ENCODE peak calls at places on chromosomes 6 and 20, in seven cellular contexts. A is IMR-90; P is ascending aorta; D is stimulated activated CD8-positive, alpha-beta memory T cell treated with anti-CD3 and anti-CD28 coated beads, Interleukin-7, amount 100 ng/mL, for 1 hour; G is activated T-helper 1 cell treated with Interleukin-2 at 50 U/mL for 16 hours; S is effector CD4-positive, alpha-beta T cell; C is fibroblast of mammary gland. W is an unnamed sample.
A peak's percentile ranks its signal among the peaks of the same experiment; 100 is the strongest.

GRCh38 chr6:130872250-130873095 is 45.3 kb downstream of the SMLR1 start:
- DNase-seq in D (peak; percentile 55), G (peak; percentile 45), A (peak; percentile 44), C (peak; percentile 56), P (peak; percentile 75), S (peak; percentile 71), W (no peak)

GRCh38 chr20:20712004-20712473 is 405 bp downstream of the RALGAPA2 start:
- DNase-seq in P (peak; percentile 63), S (no peak), D (no peak), G (no peak), C (no peak), A (no peak), W (no peak)

GRCh38 chr20:62772994-62773858 is 23.0 kb upstream of the MRGBP start:
- DNase-seq in S (no peak), D (no peak), G (no peak), A (peak; percentile 19), C (no peak), P (no peak), W (no peak)

GRCh38 chr6:107823047-107823557 is 1.0 kb downstream of the SCML4 start:
- DNase-seq in A (no peak), S (peak; percentile 41), P (no peak), G (no peak), D (no peak), C (no peak), W (no peak)

GRCh38 chr6:25499851-25500250 is 152.2 kb upstream of the SCGN start:
- DNase-seq in G (no peak), P (no peak), D (no peak), S (no peak), A (peak; percentile 6), C (no peak), W (no peak)

GRCh38 chr6:707576-708236 is 14.8 kb upstream of the EXOC2 start:
- DNase-seq in G (no peak), A (no peak), S (no peak), C (no peak), D (no peak), P (no peak), W (no peak)

GRCh38 chr20:4956200-4956810 is 45.0 kb downstream of the SLC23A2 start:
- DNase-seq in C (peak; percentile 75), S (no peak), D (no peak), P (no peak), A (peak; percentile 75), G (no peak), W (no peak)

GRCh38 chr6:3376888-3377535 is 79.8 kb downstream of the SLC22A23 start:
- DNase-seq in D (no peak), P (no peak), S (no peak), A (no peak), G (no peak), C (no peak), W (no peak)

GRCh38 chr6:123352279-123352678 is 284.5 kb downstream of the TRDN start:
- DNase-seq in S (no peak), P (no peak), A (no peak), D (no peak), G (no peak), C (no peak), W (no peak)

GRCh38 chr6:143179096-143179495 is 118.4 kb downstream of the AIG1 start:
- DNase-seq in D (no peak), S (no peak), P (no peak), A (no peak), G (no peak), C (no peak), W (no peak)

GRCh38 chr6:137497722-137498463 is 3.7 kb upstream of the OLIG3 start:
- DNase-seq in D (no peak), S (no peak), A (no peak), C (no peak), P (no peak), G (no peak), W (no peak)

GRCh38 chr20:49612127-49612738 is 44.3 kb upstream of the PTGIS start:
- DNase-seq in G (no peak), P (no peak), D (no peak), A (no peak), C (no peak), S (no peak), W (no peak)

GRCh38 chr6:87700351-87700728 is 1.7 kb downstream of the AKIRIN2 start:
- DNase-seq in S (no peak), C (no peak), A (no peak), G (no peak), P (no peak), D (no peak), W (no peak)

GRCh38 chr6:114140416-114140815 is 169.5 kb upstream of the HDAC2 start:
- DNase-seq in D (no peak), A (peak; percentile 13), C (peak; percentile 34), S (no peak), G (no peak), P (no peak), W (no peak)

GRCh38 chr6:156827382-156827781 is 50.2 kb downstream of the ARID1B start:
- DNase-seq in C (peak; percentile 92), S (no peak), G (no peak), P (no peak), A (no peak), D (no peak), W (no peak)

GRCh38 chr6:51001399-51001798 is 182.7 kb downstream of the TFAP2B start:
- DNase-seq in D (no peak), P (no peak), A (no peak), G (no peak), S (no peak), C (no peak), W (no peak)

GRCh38 chr20:32236048-32236533 is 28.4 kb downstream of the POFUT1 start:
- DNase-seq in P (no peak), G (no peak), A (no peak), D (no peak), S (no peak), C (no peak), W (no peak)

GRCh38 chr6:42419490-42420280 is 32.0 kb downstream of the TRERF1 start:
- DNase-seq in A (no peak), D (no peak), C (no peak), S (no peak), G (no peak), P (no peak), W (no peak)

GRCh38 chr6:4397307-4397706 is 261.9 kb upstream of the ECI2 start:
- DNase-seq in S (no peak), D (no peak), A (no peak), C (no peak), G (no peak), P (no peak), W (no peak)

GRCh38 chr6:147400968-147401367 is 107.5 kb upstream of the SAMD5 start:
- DNase-seq in G (no peak), D (no peak), A (no peak), C (no peak), S (no peak), P (no peak), W (no peak)

GRCh38 chr20:32207211-32207625 is 325 bp downstream of the PLAGL2 start:
- DNase-seq in A (no peak), C (no peak), P (no peak), S (no peak), D (no peak), G (no peak), W (no peak)

GRCh38 chr6:18893540-18894269 is 506.6 kb downstream of the RNF144B start:
- DNase-seq in S (no peak), P (no peak), A (no peak), C (no peak), G (no peak), D (no peak), W (no peak)

GRCh38 chr6:136685540-136686108 is 106.7 kb downstream of the MAP3K5 start:
- DNase-seq in P (no peak), G (no peak), C (peak; percentile 43), D (no peak), S (no peak), A (peak; percentile 21), W (no peak)

GRCh38 chr6:28486533-28486932 is 29.1 kb downstream of the GPX6 start:
- DNase-seq in P (no peak), C (no peak), S (no peak), A (no peak), D (no peak), G (no peak), W (no peak)

GRCh38 chr6:36094786-36095496 is 35.4 kb upstream of the MAPK13 start:
- DNase-seq in G (peak; percentile 68), S (peak; percentile 80), D (peak; percentile 76), A (peak; percentile 71), C (peak; percentile 74), P (peak; percentile 91), W (peak; percentile 14)

GRCh38 chr6:90294614-90294988 is 2.0 kb downstream of the BACH2 start:
- DNase-seq in P (peak; percentile 69), A (no peak), D (peak; percentile 25), S (peak; percentile 32), C (no peak), G (peak; percentile 16), W (no peak)

GRCh38 chr6:136753624-136754023 is 38.7 kb downstream of the MAP3K5 start:
- DNase-seq in A (no peak), S (peak; percentile 70), G (peak; percentile 49), D (peak; percentile 8), C (no peak), P (no peak), W (no peak)

GRCh38 chr20:22582960-22583772 is 1.2 kb downstream of the FOXA2 start:
- DNase-seq in P (no peak), D (no peak), S (no peak), G (no peak), A (no peak), C (no peak), W (no peak)

GRCh38 chr20:14295238-14295637 is 42.2 kb downstream of the FLRT3 start:
- DNase-seq in A (no peak), G (no peak), P (no peak), S (no peak), D (no peak), C (no peak), W (no peak)

GRCh38 chr6:1240766-1241165 is 71.1 kb upstream of the FOXQ1 start:
- DNase-seq in G (no peak), S (no peak), C (peak; percentile 2), A (peak; percentile 16), P (no peak), D (no peak), W (no peak)

GRCh38 chr6:112690497-112691202 is 343.5 kb downstream of the RFPL4B start:
- DNase-seq in G (no peak), A (peak; percentile 64), S (no peak), P (no peak), D (no peak), C (peak; percentile 52), W (no peak)

GRCh38 chr20:45269754-45270270 is 15.4 kb upstream of the SLPI start:
- DNase-seq in G (no peak), A (no peak), C (no peak), D (no peak), P (no peak), S (no peak), W (no peak)

GRCh38 chr20:57377350-57377749 is 13.8 kb upstream of the RBM38 start:
- DNase-seq in G (no peak), P (no peak), D (no peak), S (no peak), A (no peak), C (no peak), W (no peak)

GRCh38 chr6:25014806-25015560 is 79.2 kb upstream of the RIPOR2 start:
- DNase-seq in D (no peak), C (peak; percentile 88), P (no peak), A (peak; percentile 78), S (peak; percentile 39), G (no peak), W (no peak)

GRCh38 chr6:145012039-145012662 is 723.2 kb downstream of the EPM2A start:
- DNase-seq in P (no peak), C (peak; percentile 26), A (peak; percentile 66), G (no peak), D (no peak), S (no peak), W (no peak)

GRCh38 chr6:16803294-16804006 is 42.2 kb upstream of the ATXN1 start:
- DNase-seq in C (peak; percentile 15), G (no peak), S (no peak), P (peak; percentile 67), D (no peak), A (peak; percentile 82), W (no peak)

GRCh38 chr6:120981835-120982234 is 352.4 kb downstream of the TBC1D32 start:
- DNase-seq in A (no peak), S (no peak), P (no peak), G (no peak), D (no peak), C (no peak), W (no peak)

W was measured in esophagus squamous epithelium.